ENCODE peak calls at places on chromosomes 3 and 15, in five cellular contexts. One of them, this sample, is unnamed.

GRCh38 chr3:171173732-171174131 is 147.2 kb upstream of the SLC2A2 start:
- DNase-seq in foreskin fibroblast: no peak
- DNase-seq in right cardiac atrium: peak
- DNase-seq in DMS53: no peak
- DNase-seq in SK-MEL-5: peak
- DNase-seq in this sample: no peak

GRCh38 chr3:24591661-24592555 is 97.3 kb upstream of the THRB start:
- DNase-seq in DMS53: peak
- DNase-seq in foreskin fibroblast: peak
- DNase-seq in right cardiac atrium: no peak
- DNase-seq in SK-MEL-5: no peak
- DNase-seq in this sample: no peak

GRCh38 chr3:196765454-196765853 is 25.8 kb downstream of the PAK2 start:
- DNase-seq in SK-MEL-5: no peak
- DNase-seq in DMS53: no peak
- DNase-seq in right cardiac atrium: no peak
- DNase-seq in foreskin fibroblast: no peak
- DNase-seq in this sample: no peak

GRCh38 chr15:50652671-50653070 is 33.9 kb downstream of the TRPM7 start:
- DNase-seq in foreskin fibroblast: no peak
- DNase-seq in right cardiac atrium: no peak
- DNase-seq in SK-MEL-5: no peak
- DNase-seq in DMS53: no peak
- DNase-seq in this sample: no peak

GRCh38 chr3:25080461-25080860 is 347.6 kb upstream of the RARB start:
- DNase-seq in SK-MEL-5: no peak
- DNase-seq in foreskin fibroblast: no peak
- DNase-seq in DMS53: no peak
- DNase-seq in right cardiac atrium: no peak
- DNase-seq in this sample: no peak

GRCh38 chr15:52441846-52442245 is 86.8 kb downstream of the MYO5A start:
- DNase-seq in foreskin fibroblast: peak
- DNase-seq in SK-MEL-5: no peak
- DNase-seq in DMS53: no peak
- DNase-seq in right cardiac atrium: no peak
- DNase-seq in this sample: no peak

GRCh38 chr15:53454843-53455721 is 304.4 kb downstream of the WDR72 start:
- DNase-seq in right cardiac atrium: no peak
- DNase-seq in foreskin fibroblast: no peak
- DNase-seq in SK-MEL-5: no peak
- DNase-seq in DMS53: peak
- DNase-seq in this sample: no peak

GRCh38 chr3:111723293-111723963 is 128.3 kb upstream of the ZBED2 start:
- DNase-seq in SK-MEL-5: peak
- DNase-seq in DMS53: peak
- DNase-seq in right cardiac atrium: no peak
- DNase-seq in foreskin fibroblast: peak
- DNase-seq in this sample: no peak

GRCh38 chr3:38545396-38545949 is 49.3 kb downstream of the EXOG start:
- DNase-seq in foreskin fibroblast: no peak
- DNase-seq in right cardiac atrium: no peak
- DNase-seq in DMS53: no peak
- DNase-seq in SK-MEL-5: no peak
- DNase-seq in this sample: no peak

GRCh38 chr3:172626241-172626640 is 84.6 kb downstream of the NCEH1 start:
- DNase-seq in foreskin fibroblast: peak
- DNase-seq in right cardiac atrium: no peak
- DNase-seq in SK-MEL-5: no peak
- DNase-seq in DMS53: no peak
- DNase-seq in this sample: no peak

GRCh38 chr3:30085486-30085885 is 520.9 kb upstream of the TGFBR2 start:
- DNase-seq in DMS53: no peak
- DNase-seq in foreskin fibroblast: no peak
- DNase-seq in SK-MEL-5: no peak
- DNase-seq in right cardiac atrium: no peak
- DNase-seq in this sample: no peak

GRCh38 chr15:101613130-101614000 is 38.8 kb downstream of the TM2D3 start:
- DNase-seq in foreskin fibroblast: peak
- DNase-seq in SK-MEL-5: peak
- DNase-seq in right cardiac atrium: peak
- DNase-seq in DMS53: peak
- DNase-seq in this sample: peak